ENCODE peak calls at places on chromosomes 12 and 14, in five cellular contexts. P is hepatocyte, J is endothelial cell of umbilical vein, G is AG10803, Q is HCT116. K is an unnamed sample.
A peak's percentile ranks its signal among the peaks of the same experiment; 100 is the strongest.

GRCh38 chr14:102164241-102164641 is 24.5 kb downstream of the WDR20 start:
- DNase-seq in Q (no peak), G (peak; percentile 31), P (no peak), J (peak; percentile 17), K (no peak)

GRCh38 chr14:106185837-106186233 is 659.5 kb downstream of the TMEM121 start:
- DNase-seq in J (no peak), P (no peak), Q (no peak), G (no peak), K (no peak)

GRCh38 chr12:63862187-63863107 is 17.9 kb downstream of the SRGAP1 start:
- DNase-seq in G (peak; percentile 71), Q (peak; percentile 54), J (peak; percentile 19), P (peak; percentile 70), K (no peak)

GRCh38 chr12:50232771-50233209 is 50.5 kb downstream of the LIMA1 start:
- DNase-seq in P (no peak), J (peak; percentile 70), G (peak; percentile 43), Q (no peak), K (no peak)

GRCh38 chr12:52260351-52261210 is 13.9 kb upstream of the KRT86 start:
- DNase-seq in G (no peak), Q (no peak), P (no peak), J (peak; percentile 24), K (no peak)

GRCh38 chr12:125065021-125065752 is at the start of gene AACS:
- DNase-seq in P (peak; percentile 92), G (peak; percentile 68), Q (peak; percentile 45), J (peak; percentile 75), K (peak; percentile 51)

GRCh38 chr14:89266754-89267153 is 150.3 kb downstream of the FOXN3 start:
- DNase-seq in J (no peak), Q (no peak), G (peak; percentile 9), P (no peak), K (no peak)

GRCh38 chr12:54197037-54197909 is 8.5 kb upstream of the SMUG1 start:
- DNase-seq in P (no peak), Q (no peak), J (no peak), G (peak; percentile 56), K (no peak)

GRCh38 chr14:39034481-39035296 is 68.3 kb downstream of the SEC23A start:
- DNase-seq in J (peak; percentile 53), G (no peak), Q (no peak), P (peak; percentile 48), K (no peak)

GRCh38 chr12:58395056-58395455 is 453.7 kb downstream of the ATP23 start:
- DNase-seq in J (no peak), G (no peak), Q (no peak), P (no peak), K (no peak)

GRCh38 chr12:113399490-113399889 is 4.2 kb downstream of the SDS start:
- DNase-seq in J (no peak), G (no peak), Q (no peak), P (no peak), K (no peak)

GRCh38 chr14:20812576-20812975 is 9.9 kb upstream of the RNASE1 start:
- DNase-seq in P (no peak), J (no peak), G (no peak), Q (no peak), K (no peak)

GRCh38 chr12:85630851-85631250 is 205.4 kb downstream of the RASSF9 start:
- DNase-seq in P (no peak), J (no peak), G (no peak), Q (no peak), K (no peak)

GRCh38 chr12:68786929-68787328 is 21.0 kb upstream of the MDM2 start:
- DNase-seq in G (no peak), J (no peak), P (no peak), Q (no peak), K (no peak)
- TF ChIP-seq CTCF in G (no peak), J (no peak), P (peak; percentile 26), Q (peak; percentile 1), K (no peak)

GRCh38 chr12:110861729-110862128 is 14.9 kb downstream of the CCDC63 start:
- DNase-seq in G (no peak), J (no peak), Q (no peak), P (no peak), K (no peak)
- TF ChIP-seq CTCF in G (no peak), J (no peak), Q (peak; percentile 14), P (no peak), K (no peak)

GRCh38 chr12:106152334-106152733 is 13.6 kb upstream of the NUAK1 start:
- DNase-seq in G (no peak), P (no peak), Q (no peak), J (no peak), K (no peak)

GRCh38 chr12:106147956-106148355 is 9.2 kb upstream of the NUAK1 start:
- DNase-seq in G (no peak), Q (no peak), J (no peak), P (no peak), K (no peak)

GRCh38 chr12:106146987-106147386 is 8.2 kb upstream of the NUAK1 start:
- DNase-seq in P (no peak), J (no peak), G (no peak), Q (no peak), K (no peak)

GRCh38 chr12:106145539-106146447 is 7.0 kb upstream of the NUAK1 start:
- DNase-seq in G (peak; percentile 28), J (peak; percentile 84), P (no peak), Q (no peak), K (no peak)

GRCh38 chr12:106149096-106149784 is 10.5 kb upstream of the NUAK1 start:
- DNase-seq in J (peak; percentile 59), G (peak; percentile 24), Q (peak; percentile 33), P (peak; percentile 52), K (no peak)
- TF ChIP-seq CTCF in J (peak; percentile 55), G (peak; percentile 72), Q (peak; percentile 71), P (peak; percentile 55), K (no peak)

GRCh38 chr14:73712540-73713141 is 1.5 kb downstream of the PNMA1 start:
- DNase-seq in J (peak; percentile 35), Q (no peak), G (no peak), P (peak; percentile 37), K (no peak)

GRCh38 chr14:73712071-73712506 is 2.1 kb downstream of the PNMA1 start:
- DNase-seq in Q (no peak), P (no peak), J (peak; percentile 51), G (no peak), K (no peak)

GRCh38 chr14:73713206-73713803 is 879 bp downstream of the PNMA1 start:
- DNase-seq in P (no peak), J (no peak), G (no peak), Q (no peak), K (peak; percentile 44)

GRCh38 chr14:73709904-73710469 is 4.2 kb downstream of the PNMA1 start:
- DNase-seq in G (no peak), P (no peak), Q (no peak), J (no peak), K (no peak)

GRCh38 chr14:73710737-73711136 is 3.4 kb downstream of the PNMA1 start:
- DNase-seq in J (no peak), P (no peak), Q (no peak), G (no peak), K (no peak)
- TF ChIP-seq CTCF in J (no peak), P (no peak), Q (no peak), G (no peak), K (no peak)

GRCh38 chr12:100159391-100160104 is 16.9 kb upstream of the BLTP3B start:
- DNase-seq in P (no peak), G (no peak), Q (no peak), J (no peak), K (no peak)

GRCh38 chr12:100166232-100166631 is 23.6 kb upstream of the BLTP3B start:
- DNase-seq in G (no peak), J (no peak), P (no peak), Q (no peak), K (no peak)

GRCh38 chr12:100164153-100164704 is 21.6 kb upstream of the BLTP3B start:
- DNase-seq in P (no peak), G (no peak), J (no peak), Q (no peak), K (no peak)

GRCh38 chr12:100165356-100165755 is 22.7 kb upstream of the BLTP3B start:
- DNase-seq in P (no peak), G (no peak), J (no peak), Q (no peak), K (no peak)

DNA sequence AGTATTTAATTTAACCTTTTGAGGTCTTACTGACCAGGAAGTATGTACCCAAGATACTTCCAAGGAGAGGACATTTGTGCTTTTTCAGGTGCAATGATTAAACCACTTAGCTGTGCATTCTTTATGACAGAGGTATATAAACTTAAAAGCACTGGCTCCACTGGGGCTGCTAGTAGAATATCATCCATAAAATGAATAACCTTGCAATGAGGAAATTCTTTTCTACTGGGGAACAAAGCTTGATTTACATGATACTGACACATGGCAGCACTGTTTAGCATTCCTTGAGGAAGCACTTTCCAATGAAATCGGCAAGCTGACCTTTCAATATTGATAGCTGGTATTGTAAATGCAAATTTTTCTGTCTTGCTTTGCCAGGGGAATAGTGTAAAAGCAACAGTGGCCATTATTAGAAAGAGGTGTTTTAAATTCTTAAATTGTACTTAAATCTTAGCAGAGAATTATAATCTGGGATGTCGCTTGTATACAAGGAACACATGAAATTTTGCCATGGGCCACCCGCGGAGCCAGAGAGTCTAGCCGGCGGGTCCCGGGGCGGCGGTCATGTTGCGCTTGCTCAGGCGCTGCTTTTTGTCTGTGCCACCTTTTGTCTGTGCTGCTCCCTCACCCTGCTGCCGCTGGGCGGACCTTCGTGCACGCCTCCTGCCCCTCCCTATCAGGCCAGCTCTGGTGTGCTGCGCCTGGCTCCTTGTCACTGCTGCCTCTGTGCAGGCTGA is 20.9 kb upstream of the BLTP3B start:
- DNase-seq in P (peak; percentile 85), G (peak; percentile 48), J (peak; percentile 54), Q (peak; percentile 64), K (peak; percentile 81)
- TF ChIP-seq CTCF in P (peak; percentile 23), G (peak; percentile 29), J (no peak), Q (peak; percentile 24), K (no peak)

GRCh38 chr12:89618113-89618862 is 90.3 kb downstream of the ATP2B1 start:
- DNase-seq in P (no peak), G (peak; percentile 1), J (no peak), Q (no peak), K (no peak)
- TF ChIP-seq CTCF in P (no peak), G (no peak), J (no peak), Q (no peak), K (no peak)